ENCODE peak calls at places on chromosome 3, in seven cellular contexts. V is keratinocyte; Q is aorta; A is CD8-positive, alpha-beta memory T cell; E is SJSA1; L is GM23338; K is transverse colon. D is an unnamed sample. For H3K4me1, the result is how much of the 10 kb centered on the place peaks cover.

GRCh38 chr3:12196684-12197083 is 38.0 kb upstream of the TIMP4 start:
- DNase-seq in V (no peak), Q (no peak), A (no peak), E (no peak), L (no peak), K (no peak), D (no peak)

GRCh38 chr3:139906441-139906840 is 28.5 kb upstream of the CLSTN2 start:
- DNase-seq in V (peak), Q (no peak), A (no peak), E (peak), L (no peak), K (no peak), D (no peak)

GRCh38 chr3:69671082-69671952 is 67.9 kb upstream of the MITF start:
- DNase-seq in V (no peak), Q (no peak), A (no peak), E (no peak), L (peak), K (no peak), D (peak)

GRCh38 chr3:186975726-186976125 is 45.4 kb downstream of the ST6GAL1 start:
- DNase-seq in V (no peak), Q (no peak), A (no peak), E (no peak), L (no peak), K (no peak), D (no peak)

GRCh38 chr3:124559650-124560405 is 170.4 kb upstream of the UMPS start:
- DNase-seq in V (no peak), Q (peak), A (peak), E (peak), L (peak), K (peak), D (peak)

GRCh38 chr3:139506792-139507191 is 30.5 kb upstream of the RBP2 start:
- DNase-seq in V (no peak), Q (no peak), A (no peak), E (no peak), L (peak), K (no peak), D (no peak)

GRCh38 chr3:105585-105984 is 91.0 kb upstream of the CHL1 start:
- DNase-seq in V (no peak), Q (no peak), A (no peak), E (no peak), L (no peak), K (no peak), D (no peak)

GRCh38 chr3:52379610-52380009 is 63.5 kb downstream of the DNAH1 start:
- DNase-seq in V (no peak), Q (no peak), A (no peak), E (no peak), L (no peak), K (no peak), D (no peak)

GRCh38 chr3:172903642-172904041 is 153.1 kb downstream of the ECT2 start:
- DNase-seq in V (no peak), Q (no peak), A (no peak), E (no peak), L (no peak), K (no peak), D (no peak)

GRCh38 chr3:53612508-53612907 is 118.1 kb downstream of the CACNA1D start:
- DNase-seq in V (no peak), Q (no peak), A (no peak), E (no peak), L (peak), K (no peak), D (no peak)

GRCh38 chr3:126835472-126836219 is 131.6 kb downstream of the CHCHD6 start:
- DNase-seq in V (no peak), Q (no peak), A (no peak), E (no peak), L (peak), K (no peak), D (no peak)

GRCh38 chr3:179969525-179969924 is 67.2 kb downstream of the PEX5L start:
- DNase-seq in V (peak), Q (no peak), A (no peak), E (no peak), L (no peak), K (no peak), D (no peak)

GRCh38 chr3:126156468-126156867 is 23.9 kb downstream of the ALDH1L1 start:
- DNase-seq in V (no peak), Q (no peak), A (peak), E (no peak), L (peak), K (no peak), D (no peak)

GRCh38 chr3:160454995-160455394 is 5.4 kb upstream of the TRIM59 start:
- DNase-seq in V (no peak), Q (no peak), A (no peak), E (no peak), L (no peak), K (no peak), D (no peak)

GRCh38 chr3:152382312-152383135 is 113.8 kb downstream of the MBNL1 start:
- DNase-seq in V (no peak), Q (no peak), A (no peak), E (no peak), L (no peak), K (no peak), D (no peak)

GRCh38 chr3:12929801-12930200 is 88.4 kb upstream of the RPL32 start:
- DNase-seq in V (no peak), Q (no peak), A (no peak), E (no peak), L (no peak), K (no peak), D (no peak)

GRCh38 chr3:15291589-15292541 is 40.5 kb downstream of the SH3BP5 start:
- DNase-seq in V (no peak), Q (no peak), A (peak), E (no peak), L (no peak), K (peak), D (no peak)

GRCh38 chr3:355622-356021 is 159.1 kb downstream of the CHL1 start:
- DNase-seq in V (no peak), Q (no peak), A (no peak), E (no peak), L (no peak), K (peak), D (peak)

GRCh38 chr3:55264933-55265332 is 222.2 kb downstream of the WNT5A start:
- DNase-seq in V (no peak), Q (no peak), A (no peak), E (no peak), L (no peak), K (no peak), D (no peak)

GRCh38 chr3:71397046-71397445 is 186.5 kb downstream of the FOXP1 start:
- DNase-seq in V (no peak), Q (no peak), A (no peak), E (no peak), L (peak), K (peak), D (no peak)

GRCh38 chr3:123755508-123755907 is 128.6 kb downstream of the MYLK start:
- DNase-seq in V (no peak), Q (no peak), A (no peak), E (no peak), L (no peak), K (no peak), D (no peak)

GRCh38 chr3:99084825-99085224 is 183.3 kb upstream of the DCBLD2 start:
- DNase-seq in V (no peak), Q (no peak), A (no peak), E (no peak), L (no peak), K (no peak), D (no peak)

GRCh38 chr3:100354850-100355249 is 20.3 kb downstream of the NIT2 start:
- DNase-seq in V (no peak), Q (no peak), A (no peak), E (no peak), L (no peak), K (no peak), D (no peak)

GRCh38 chr3:24773798-24774197 is 279.1 kb upstream of the THRB start:
- DNase-seq in V (no peak), Q (peak), A (no peak), E (peak), L (peak), K (peak), D (peak)

GRCh38 chr3:120418866-120419490 is 31.8 kb downstream of the FSTL1 start:
- DNase-seq in V (no peak), Q (no peak), A (no peak), E (no peak), L (peak), K (peak), D (no peak)

GRCh38 chr3:120418446-120418845 is 32.3 kb downstream of the FSTL1 start:
- DNase-seq in V (no peak), Q (no peak), A (no peak), E (no peak), L (no peak), K (no peak), D (no peak)

GRCh38 chr3:120416868-120417267 is 33.9 kb downstream of the FSTL1 start:
- DNase-seq in V (no peak), Q (no peak), A (no peak), E (no peak), L (no peak), K (no peak), D (no peak)

GRCh38 chr3:120415756-120416155 is 35.0 kb downstream of the FSTL1 start:
- DNase-seq in V (no peak), Q (no peak), A (no peak), E (no peak), L (no peak), K (no peak), D (no peak)

GRCh38 chr3:120417272-120417911 is 33.4 kb downstream of the FSTL1 start:
- DNase-seq in V (peak), Q (peak), A (peak), E (peak), L (peak), K (peak), D (peak)
- H3K4me1 ChIP-seq in V (under half), Q (under half), A (under half), E (half or more), L (under half), K (under half), D (under half)

GRCh38 chr3:94069242-94069813 is 6.5 kb downstream of the NSUN3 start:
- DNase-seq in V (no peak), Q (no peak), A (no peak), E (no peak), L (peak), K (no peak), D (no peak)
- H3K4me1 ChIP-seq in V (under half), Q (under half), A (under half), E (under half), L (under half), K (under half), D (under half)

GRCh38 chr3:175431396-175431795 is 572.3 kb downstream of the NAALADL2 start:
- DNase-seq in V (no peak), Q (no peak), A (no peak), E (no peak), L (peak), K (peak), D (no peak)
- H3K4me1 ChIP-seq in V (under half), Q (under half), A (under half), E (under half), L (under half), K (under half), D (under half)

GRCh38 chr3:197428117-197428761 is 127.5 kb downstream of the BDH1 start:
- DNase-seq in V (no peak), Q (peak), A (no peak), E (peak), L (peak), K (peak), D (no peak)
- H3K4me1 ChIP-seq in V (under half), Q (under half), A (under half), E (half or more), L (under half), K (under half), D (under half)

DNA sequence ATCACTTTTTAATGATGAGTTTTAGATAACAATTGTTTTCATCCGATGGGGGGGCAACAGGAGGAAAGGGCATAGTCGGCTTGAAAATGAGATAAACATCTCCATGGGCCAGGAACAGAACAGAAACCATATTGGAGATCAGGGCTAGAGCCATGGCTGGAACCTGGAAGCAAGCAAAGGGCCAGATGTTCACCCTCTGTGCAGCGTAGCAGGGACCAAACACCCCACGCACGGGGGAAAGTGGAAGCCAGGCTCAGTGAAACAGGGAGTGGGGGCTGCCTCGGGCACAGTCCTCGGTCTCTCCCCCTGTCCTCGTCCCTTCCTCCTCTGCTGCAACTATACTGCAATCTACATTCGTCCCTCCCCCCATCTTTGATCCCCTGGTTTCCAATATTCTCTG is 121.7 kb downstream of the XXYLT1 start:
- DNase-seq in V (no peak), Q (no peak), A (no peak), E (no peak), L (no peak), K (no peak), D (no peak)
- H3K4me1 ChIP-seq in V (under half), Q (under half), A (under half), E (half or more), L (half or more), K (under half), D (under half)

DNA sequence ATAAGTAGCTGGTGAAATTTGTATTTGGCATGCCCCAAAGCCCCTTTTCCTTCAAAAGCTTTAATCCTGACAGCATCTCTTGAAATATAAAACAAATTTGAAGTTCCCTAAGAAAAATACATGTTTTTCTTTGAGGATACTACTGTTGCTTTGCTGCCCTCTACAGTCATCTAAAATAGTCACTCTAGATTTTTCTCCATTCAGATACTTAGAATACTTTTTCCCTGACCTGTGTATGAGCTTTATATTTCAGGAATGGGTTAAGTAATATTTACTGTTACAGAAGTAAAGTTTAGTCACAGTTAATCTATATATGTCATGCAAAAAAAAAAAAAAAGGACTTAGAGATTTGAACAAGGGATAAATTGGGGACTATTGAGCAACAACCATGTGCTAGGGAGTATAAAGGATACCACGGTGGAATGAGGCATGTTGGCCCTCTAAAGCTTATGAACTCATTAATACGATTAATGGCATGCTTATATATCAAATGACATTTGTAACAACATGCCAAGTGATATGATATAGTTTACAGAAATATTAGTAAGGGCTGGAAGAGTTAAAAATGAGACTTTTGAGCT is 8.8 kb downstream of the NECTIN3 start:
- DNase-seq in V (no peak), Q (no peak), A (no peak), E (no peak), L (peak), K (no peak), D (no peak)
- H3K4me1 ChIP-seq in V (under half), Q (under half), A (under half), E (under half), L (half or more), K (under half), D (under half)

GRCh38 chr3:37981348-37981664 is 9.3 kb upstream of the VILL start:
- DNase-seq in V (no peak), Q (no peak), A (no peak), E (no peak), L (no peak), K (no peak), D (no peak)
- H3K4me1 ChIP-seq in V (under half), Q (under half), A (under half), E (under half), L (under half), K (under half), D (under half)

GRCh38 chr3:112671930-112672715 is 31.2 kb upstream of the CCDC80 start:
- DNase-seq in V (no peak), Q (no peak), A (no peak), E (peak), L (no peak), K (no peak), D (no peak)
- H3K4me1 ChIP-seq in V (under half), Q (under half), A (half or more), E (half or more), L (under half), K (under half), D (under half)

DNA sequence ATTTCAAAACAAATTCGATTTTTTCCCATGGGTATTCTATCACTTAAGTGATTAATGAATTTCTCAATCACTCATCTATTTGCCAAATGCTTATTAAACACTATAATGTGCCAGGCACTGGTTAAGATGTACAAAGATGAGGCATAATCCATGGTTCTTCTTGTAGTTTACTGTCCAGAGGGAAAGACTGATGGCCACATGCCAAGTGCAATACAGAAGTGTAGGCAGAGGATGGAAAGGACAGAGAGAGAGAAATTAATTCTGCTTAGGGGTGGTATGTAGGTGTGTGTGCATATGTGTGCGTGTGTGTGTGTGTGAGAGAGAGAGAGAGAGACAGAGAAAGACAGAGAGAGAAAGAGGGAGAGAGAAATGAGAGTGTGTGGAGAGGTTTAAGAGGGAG is 120.8 kb upstream of the CCNL1 start:
- DNase-seq in V (no peak), Q (no peak), A (no peak), E (no peak), L (no peak), K (no peak), D (no peak)
- H3K4me1 ChIP-seq in V (under half), Q (under half), A (under half), E (under half), L (under half), K (under half), D (under half)

GRCh38 chr3:46477145-46477544 is 12.4 kb upstream of the LTF start:
- DNase-seq in V (no peak), Q (no peak), A (no peak), E (no peak), L (peak), K (no peak), D (no peak)
- H3K4me1 ChIP-seq in V (under half), Q (under half), A (under half), E (under half), L (under half), K (under half), D (under half)

D was measured in uterus.